ENCODE peak calls at places on chromosomes 5 and 9, in seven cellular contexts. P is ovary, J is transverse colon, Y is upper lobe of left lung, G is stomach, M is A549, I is SK-N-SH. W is an unnamed sample.

GRCh38 chr5:759111-759741 is 25.3 kb downstream of the ZDHHC11B start:
- DNase-seq in Y (peak), P (peak), I (peak), J (peak), M (peak), G (peak), W (peak)

GRCh38 chr5:113807384-113808053 is 294.0 kb downstream of the YTHDC2 start:
- DNase-seq in J (no peak), I (no peak), Y (no peak), M (no peak), G (no peak), P (peak), W (peak)

GRCh38 chr5:73654171-73654811 is 28.3 kb downstream of the ARHGEF28 start:
- DNase-seq in P (no peak), I (no peak), G (no peak), J (no peak), Y (peak), M (peak), W (no peak)

GRCh38 chr9:99103505-99103904 is 1.4 kb upstream of the TGFBR1 start:
- DNase-seq in P (no peak), Y (no peak), M (peak), I (no peak), J (no peak), G (no peak), W (no peak)

GRCh38 chr5:113293613-113294340 is 141.0 kb downstream of the TSSK1B start:
- DNase-seq in P (peak), M (no peak), J (no peak), I (peak), G (no peak), Y (no peak), W (no peak)

GRCh38 chr9:92180669-92181181 is 65.5 kb upstream of the SPTLC1 start:
- DNase-seq in P (no peak), M (no peak), Y (no peak), J (no peak), I (no peak), G (no peak), W (no peak)

GRCh38 chr9:17433526-17433925 is 145.3 kb upstream of the SH3GL2 start:
- DNase-seq in M (no peak), G (no peak), Y (no peak), P (no peak), I (no peak), J (no peak), W (no peak)

GRCh38 chr5:177336112-177336511 is 15.4 kb downstream of the LMAN2 start:
- DNase-seq in M (peak), P (no peak), Y (no peak), I (peak), G (no peak), J (no peak), W (no peak)

GRCh38 chr9:21965401-21965951 is 28.7 kb downstream of the CDKN2A start:
- DNase-seq in I (peak), G (peak), P (no peak), J (peak), Y (peak), M (no peak), W (peak)

GRCh38 chr5:124746252-124746915 is at the start of gene ZNF608:
- DNase-seq in P (peak), Y (no peak), G (no peak), I (no peak), J (peak), M (peak), W (no peak)

GRCh38 chr5:65102826-65103673 is 334.3 kb downstream of the CWC27 start:
- DNase-seq in I (peak), M (peak), J (peak), P (peak), Y (peak), G (peak), W (peak)

GRCh38 chr9:5718296-5719032 is 89.6 kb downstream of the RIC1 start:
- DNase-seq in M (no peak), I (no peak), Y (no peak), P (no peak), J (no peak), G (no peak), W (no peak)

GRCh38 chr5:161219816-161220215 is 326.7 kb downstream of the GABRB2 start:
- DNase-seq in P (no peak), G (no peak), M (no peak), J (no peak), I (no peak), Y (no peak), W (no peak)

GRCh38 chr5:168874713-168875380 is 295.7 kb upstream of the PANK3 start:
- DNase-seq in J (no peak), G (no peak), M (peak), Y (no peak), I (no peak), P (no peak), W (no peak)

GRCh38 chr9:95171596-95171995 is 145.9 kb downstream of the FANCC start:
- DNase-seq in P (no peak), G (no peak), I (no peak), M (no peak), J (no peak), Y (no peak), W (no peak)

GRCh38 chr9:127866535-127866934 is 10.9 kb downstream of the AK1 start:
- DNase-seq in P (no peak), J (no peak), M (no peak), G (no peak), I (no peak), Y (no peak), W (no peak)

GRCh38 chr9:25255216-25255615 is 423.0 kb downstream of the TUSC1 start:
- DNase-seq in J (no peak), G (no peak), P (no peak), M (no peak), Y (no peak), I (no peak), W (no peak)

GRCh38 chr9:112311497-112311896 is 21.9 kb downstream of the PTBP3 start:
- DNase-seq in I (no peak), M (no peak), J (no peak), G (no peak), Y (no peak), P (no peak), W (no peak)

GRCh38 chr9:14441976-14442651 is 128.2 kb upstream of the NFIB start:
- DNase-seq in Y (no peak), I (no peak), G (no peak), P (no peak), J (no peak), M (peak), W (no peak)

GRCh38 chr9:134048582-134048968 is 19.3 kb downstream of the BRD3 start:
- DNase-seq in I (no peak), J (no peak), Y (no peak), G (no peak), M (no peak), P (no peak), W (no peak)

GRCh38 chr9:134049772-134050588 is 17.8 kb downstream of the BRD3 start:
- DNase-seq in G (peak), J (peak), M (no peak), I (no peak), P (no peak), Y (no peak), W (no peak)

GRCh38 chr9:134050726-134051125 is 17.1 kb downstream of the BRD3 start:
- DNase-seq in G (no peak), I (no peak), J (no peak), P (no peak), M (no peak), Y (no peak), W (no peak)

GRCh38 chr9:134047868-134048581 is 19.8 kb downstream of the BRD3 start:
- DNase-seq in Y (no peak), P (no peak), G (no peak), I (no peak), M (no peak), J (no peak), W (no peak)

GRCh38 chr9:134049236-134049635 is 18.6 kb downstream of the BRD3 start:
- DNase-seq in J (no peak), M (no peak), Y (no peak), I (no peak), G (peak), P (no peak), W (no peak)
- H3K27ac ChIP-seq in J (no peak), M (no peak), Y (no peak), I (no peak), G (peak), P (no peak), W (no peak)

GRCh38 chr5:10303699-10304170 is 4.0 kb downstream of the CMBL start:
- DNase-seq in I (no peak), G (peak), J (no peak), M (no peak), Y (no peak), P (no peak), W (no peak)
- TF ChIP-seq EP300 in I (no peak), G (no peak), J (no peak), M (no peak), Y (no peak), P (no peak), W (no peak)

GRCh38 chr9:137463194-137463930 is 4.2 kb upstream of the NSMF start:
- DNase-seq in P (no peak), M (no peak), Y (no peak), G (no peak), J (no peak), I (no peak), W (peak)

GRCh38 chr9:137461316-137461662 is 2.2 kb upstream of the NSMF start:
- DNase-seq in Y (no peak), I (no peak), G (no peak), J (no peak), P (no peak), M (no peak), W (no peak)

GRCh38 chr9:137462396-137463193 is 3.5 kb upstream of the NSMF start:
- DNase-seq in G (no peak), I (no peak), J (no peak), Y (no peak), P (no peak), M (no peak), W (peak)

GRCh38 chr9:137460363-137461315 is 1.5 kb upstream of the NSMF start:
- DNase-seq in P (peak), M (no peak), G (no peak), Y (no peak), I (peak), J (no peak), W (peak)

DNA sequence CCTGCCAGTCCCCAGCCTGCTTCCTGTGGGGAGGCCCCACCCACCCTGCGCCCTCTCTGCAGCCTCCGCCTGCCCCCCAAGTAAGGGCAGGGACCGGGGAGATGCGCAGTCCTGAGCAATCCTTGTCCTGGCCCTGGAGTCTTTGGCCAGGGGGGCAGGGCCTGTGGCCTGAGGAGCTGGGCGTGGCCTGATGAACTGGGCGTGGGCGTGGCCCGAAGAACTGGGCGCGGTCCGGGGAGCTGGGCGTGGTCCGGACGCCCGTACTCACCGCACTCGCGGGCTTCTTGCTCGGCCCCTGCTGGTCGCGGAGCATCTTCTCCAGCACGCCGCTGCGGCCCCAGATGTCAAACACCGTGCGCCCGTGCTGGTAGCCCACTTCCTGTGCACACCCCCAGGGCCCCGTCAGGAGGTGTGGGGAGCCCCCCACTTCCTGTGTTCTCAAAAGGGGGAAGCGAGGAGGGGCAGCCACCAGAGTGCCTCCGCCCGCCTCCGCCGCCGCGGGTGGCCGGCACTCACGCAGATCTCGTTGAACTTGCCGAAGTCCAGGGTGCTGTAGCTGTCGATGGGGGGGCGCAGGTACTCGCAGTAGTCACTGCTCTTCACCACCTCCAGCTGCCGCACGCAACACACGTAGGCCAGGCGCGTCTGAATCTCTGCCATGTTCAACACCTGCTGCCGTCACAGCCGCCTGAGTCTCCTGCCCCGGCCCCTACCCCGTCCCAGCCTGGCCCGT is 2.7 kb upstream of the NSMF start:
- DNase-seq in Y (peak), G (peak), I (no peak), P (no peak), J (peak), M (peak), W (peak)
- H3K4me3 ChIP-seq in Y (peak), G (no peak), I (no peak), P (no peak), J (no peak), M (no peak), W (no peak)

GRCh38 chr5:97854871-97855762 is 672.1 kb upstream of the RIOK2 start:
- DNase-seq in P (no peak), M (no peak), J (no peak), I (no peak), Y (no peak), G (no peak), W (no peak)
- H3K27ac ChIP-seq in P (no peak), M (no peak), J (no peak), I (no peak), Y (no peak), G (no peak), W (no peak)

GRCh38 chr5:159427180-159428012 is 97.1 kb upstream of the IL12B start:
- DNase-seq in Y (no peak), I (no peak), P (no peak), J (no peak), M (no peak), G (no peak), W (no peak)
- TF ChIP-seq EP300 in Y (no peak), I (no peak), P (no peak), J (no peak), M (no peak), G (no peak), W (no peak)

DNA sequence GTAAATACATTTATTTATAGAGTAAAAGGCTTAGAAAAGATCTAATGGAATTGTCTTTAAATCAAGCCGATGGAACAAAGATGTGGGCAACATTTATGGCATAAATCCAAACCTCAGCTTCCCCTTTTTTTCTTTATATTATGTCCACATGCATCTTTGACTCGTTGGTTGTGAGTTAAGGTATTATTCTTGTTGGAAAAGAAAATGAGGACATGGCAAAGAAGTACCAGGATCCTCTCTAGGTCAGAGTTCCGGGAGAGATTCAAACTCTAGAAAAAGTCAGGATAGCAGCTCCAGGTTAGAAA is 500 bp upstream of the NME5 start:
- DNase-seq in I (no peak), J (no peak), M (no peak), Y (no peak), G (no peak), P (no peak), W (no peak)
- H3K4me3 ChIP-seq in I (peak), J (no peak), M (no peak), Y (peak), G (peak), P (no peak), W (peak)

GRCh38 chr9:2179557-2179956 is 164.4 kb downstream of the SMARCA2 start:
- DNase-seq in Y (no peak), I (no peak), J (no peak), P (no peak), M (no peak), G (no peak), W (no peak)
- H3K27ac ChIP-seq in Y (no peak), I (no peak), J (no peak), P (no peak), M (no peak), G (no peak), W (no peak)

DNA sequence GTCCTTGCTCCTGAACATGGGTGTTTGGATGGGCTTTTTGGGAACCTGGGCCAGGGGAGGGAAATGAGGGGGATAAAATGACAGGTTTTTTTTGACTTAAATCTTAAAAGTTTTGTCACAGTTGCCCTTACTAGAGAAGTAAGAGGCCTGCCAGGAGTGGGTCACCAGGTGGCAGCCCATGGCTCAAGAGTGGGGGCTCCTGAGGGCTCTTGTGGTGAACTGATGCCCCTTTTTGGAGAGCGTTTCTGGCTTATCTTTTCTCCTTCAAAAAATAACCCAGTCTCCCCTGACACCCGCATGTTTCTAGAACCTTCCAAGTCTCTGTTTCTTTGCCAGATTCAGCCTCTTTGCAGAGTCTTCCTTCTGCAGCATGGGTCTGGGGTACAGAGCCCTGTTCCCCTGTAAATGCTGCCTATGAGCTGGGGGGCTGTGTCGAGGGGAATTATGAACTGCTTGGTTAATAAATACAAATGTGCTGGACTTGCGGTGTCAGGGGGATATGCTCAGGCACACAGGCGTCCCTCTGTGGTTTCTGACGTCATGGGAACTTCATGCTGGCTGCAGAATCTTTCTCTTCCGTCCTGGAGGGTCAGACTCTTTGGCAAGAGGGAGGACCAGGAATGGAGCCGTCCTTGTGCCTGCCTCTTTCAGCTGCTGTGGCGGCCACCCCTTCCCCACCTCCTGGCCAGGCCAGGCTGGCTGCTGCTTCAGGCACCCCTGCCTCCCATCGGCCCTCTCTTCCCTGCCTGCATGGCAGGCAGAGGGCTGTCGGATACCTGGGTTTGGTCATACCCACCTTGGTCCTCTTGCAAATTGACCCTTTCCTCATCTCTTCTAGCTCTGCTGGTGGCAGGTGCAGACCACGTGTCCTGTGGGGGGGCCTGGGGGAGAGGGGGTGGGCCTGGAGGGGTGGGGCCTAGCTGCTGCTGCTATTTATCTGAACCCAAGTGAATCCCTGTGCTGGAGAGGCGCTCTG is 30.1 kb downstream of the PTPA start:
- DNase-seq in I (no peak), Y (peak), M (peak), J (peak), P (peak), G (peak), W (peak)
- TF ChIP-seq EP300 in I (no peak), Y (no peak), M (no peak), J (no peak), P (no peak), G (no peak), W (no peak)

DNA sequence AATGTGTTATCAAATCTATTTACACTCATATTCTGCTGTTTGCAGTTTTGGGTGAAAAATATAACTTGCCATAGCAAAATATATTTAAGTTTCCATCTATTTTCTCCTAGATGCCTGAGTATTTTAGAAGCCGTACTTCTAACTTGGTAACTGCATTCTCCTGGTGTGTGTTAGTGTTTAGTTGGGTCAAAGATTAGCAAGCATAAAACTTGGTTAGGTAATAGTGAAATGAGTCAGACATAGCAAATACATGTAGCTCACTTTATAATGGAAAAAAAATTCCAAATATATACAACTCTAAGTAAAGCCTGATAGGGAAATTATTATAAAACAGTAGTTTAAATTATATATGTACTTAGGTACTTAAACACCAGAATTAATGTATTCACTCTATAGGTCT is 640.7 kb upstream of the ST8SIA4 start:
- DNase-seq in I (no peak), G (no peak), Y (no peak), J (no peak), P (no peak), M (peak), W (no peak)
- H3K4me3 ChIP-seq in I (no peak), G (no peak), Y (no peak), J (no peak), P (no peak), M (no peak), W (no peak)

GRCh38 chr5:50702615-50703325 is 36.3 kb downstream of the PARP8 start:
- DNase-seq in J (no peak), I (no peak), P (no peak), M (no peak), G (no peak), Y (no peak), W (no peak)
- H3K27ac ChIP-seq in J (no peak), I (no peak), P (no peak), M (no peak), G (no peak), Y (no peak), W (no peak)

W was measured in sigmoid colon.